ENCODE peak calls at places on chromosomes 13 and 19, in seven cellular contexts. L is IMR-90; V is nephron progenitor cell; Z is ELF-1; Y is NCI-H460; K is RWPE1; B is CD4-positive, alpha-beta T cell. I is an unnamed sample.

GRCh38 chr13:73228546-73228945 is 169.7 kb downstream of the KLF5 start:
- DNase-seq in L (peak), V (no peak), Z (no peak), Y (no peak), K (no peak), B (no peak), I (no peak)

GRCh38 chr13:43133792-43134191 is 110.4 kb downstream of the DNAJC15 start:
- DNase-seq in L (no peak), V (peak), Z (no peak), Y (no peak), K (no peak), B (no peak), I (no peak)

GRCh38 chr13:45847554-45848224 is 3.9 kb downstream of the SIAH3 start:
- DNase-seq in L (no peak), V (no peak), Z (no peak), Y (no peak), K (no peak), B (peak), I (no peak)

GRCh38 chr19:8221161-8221560 is 12.0 kb downstream of the CERS4 start:
- DNase-seq in L (no peak), V (no peak), Z (no peak), Y (no peak), K (no peak), B (no peak), I (no peak)

GRCh38 chr13:29676941-29677452 is 81.5 kb upstream of the SLC7A1 start:
- DNase-seq in L (peak), V (no peak), Z (no peak), Y (no peak), K (peak), B (no peak), I (no peak)

GRCh38 chr19:5624154-5624663 is 1.3 kb downstream of the SAFB start:
- DNase-seq in L (peak), V (peak), Z (peak), Y (no peak), K (no peak), B (no peak), I (no peak)

GRCh38 chr19:19368087-19368486 is 37.4 kb upstream of the GATAD2A start:
- DNase-seq in L (no peak), V (no peak), Z (no peak), Y (no peak), K (no peak), B (no peak), I (no peak)

GRCh38 chr19:14495678-14496028 is 274 bp downstream of the GIPC1 start:
- DNase-seq in L (no peak), V (no peak), Z (no peak), Y (no peak), K (no peak), B (no peak), I (no peak)

GRCh38 chr13:30681489-30682242 is 53.7 kb upstream of the ALOX5AP start:
- DNase-seq in L (peak), V (no peak), Z (no peak), Y (no peak), K (no peak), B (no peak), I (no peak)

GRCh38 chr19:44753932-44754742 is 5.6 kb downstream of the BCL3 start:
- DNase-seq in L (peak), V (peak), Z (peak), Y (peak), K (peak), B (peak), I (no peak)

GRCh38 chr19:17751103-17751911 is at the start of gene FCHO1:
- DNase-seq in L (no peak), V (no peak), Z (no peak), Y (no peak), K (no peak), B (peak), I (no peak)

GRCh38 chr19:2627319-2627829 is 75.1 kb downstream of the GNG7 start:
- DNase-seq in L (peak), V (no peak), Z (no peak), Y (peak), K (peak), B (no peak), I (no peak)

GRCh38 chr19:29537181-29537580 is 11.4 kb downstream of the VSTM2B start:
- DNase-seq in L (no peak), V (no peak), Z (no peak), Y (no peak), K (no peak), B (no peak), I (no peak)

I was measured in SK-N-DZ.